ENCODE peak calls at places on chromosomes 4 and X, in four cellular contexts. T is activated T-helper 9 cell treated with anti-CD3 and anti-CD28 coated beads, Interleukin-2, amount 50 U/mL, for 16 hours; J is memory B cell; X is mesenchymal stem cell. U is an unnamed sample.

GRCh38 chr4:76361689-76362412 is 55.3 kb downstream of the STBD1 start:
- DNase-seq in J (no peak), X (no peak), T (no peak), U (no peak)

GRCh38 chrX:149759824-149760223 is 14.0 kb upstream of the HSFX1 start:
- DNase-seq in X (no peak), J (no peak), T (no peak), U (no peak)

GRCh38 chr4:156723951-156724668 is 247.5 kb downstream of the PDGFC start:
- DNase-seq in J (no peak), X (no peak), T (no peak), U (no peak)

GRCh38 chrX:106932960-106933537 is 12.8 kb downstream of the CLDN2 start:
- DNase-seq in T (no peak), X (peak; percentile 40), J (no peak), U (no peak)

GRCh38 chrX:80578518-80579105 is 158.4 kb downstream of the TENT5D start:
- DNase-seq in X (peak; percentile 10), J (no peak), T (no peak), U (no peak)

GRCh38 chrX:24899391-24899790 is 116.4 kb downstream of the ARX start:
- DNase-seq in X (no peak), J (no peak), T (no peak), U (no peak)

GRCh38 chrX:52277666-52278065 is 91.2 kb upstream of the XAGE2 start:
- DNase-seq in T (no peak), X (no peak), J (no peak), U (no peak)

GRCh38 chrX:31353095-31353494 is 281.3 kb upstream of the FTHL17 start:
- DNase-seq in X (peak; percentile 64), J (no peak), T (no peak), U (no peak)

GRCh38 chr4:137300776-137301175 is 231.5 kb downstream of the PCDH18 start:
- DNase-seq in J (no peak), X (no peak), T (no peak), U (no peak)

GRCh38 chr4:8342651-8343050 is 73.1 kb downstream of the HTRA3 start:
- DNase-seq in J (no peak), X (no peak), T (no peak), U (no peak)